ENCODE peak calls at places on chromosomes 5 and 9, in nine cellular contexts. L is Calu3, R is chondrocyte, E is sigmoid colon, F is PC-3, H is A673, B is fibroblast of pulmonary artery, W is NB4, A is GM06990. G is an unnamed sample.

GRCh38 chr9:33139421-33140228 is 27.5 kb downstream of the B4GALT1 start:
- DNase-seq in L (no peak), R (no peak), E (peak), F (no peak), H (no peak), B (peak), W (peak), A (no peak), G (peak)

GRCh38 chr9:117938086-117938485 is 233.9 kb downstream of the TLR4 start:
- DNase-seq in L (no peak), R (no peak), E (no peak), F (no peak), H (no peak), B (no peak), W (no peak), A (no peak), G (no peak)

GRCh38 chr5:55908804-55909203 is 57.6 kb downstream of the IL31RA start:
- DNase-seq in L (no peak), R (no peak), E (no peak), F (no peak), H (no peak), B (peak), W (no peak), A (no peak), G (no peak)

GRCh38 chr9:130847306-130848217 is 12.5 kb downstream of the ABL1 start:
- DNase-seq in L (no peak), R (no peak), E (peak), F (peak), H (peak), B (peak), W (peak), A (no peak), G (peak)

GRCh38 chr5:137101544-137101943 is 397.6 kb downstream of the SPOCK1 start:
- DNase-seq in L (no peak), R (no peak), E (no peak), F (no peak), H (no peak), B (peak), W (no peak), A (no peak), G (no peak)

GRCh38 chr5:435156-435790 is 7.7 kb upstream of the EXOC3 start:
- DNase-seq in L (no peak), R (no peak), E (peak), F (no peak), H (no peak), B (no peak), W (no peak), A (no peak), G (no peak)

GRCh38 chr5:154143121-154143725 is 47.3 kb upstream of the GALNT10 start:
- DNase-seq in L (no peak), R (no peak), E (no peak), F (no peak), H (peak), B (no peak), W (no peak), A (no peak), G (no peak)

GRCh38 chr5:41482715-41483114 is 27.7 kb downstream of the PLCXD3 start:
- DNase-seq in L (no peak), R (no peak), E (no peak), F (no peak), H (no peak), B (no peak), W (no peak), A (no peak), G (no peak)

GRCh38 chr5:178291969-178292825 is 59.6 kb upstream of the PHYKPL start:
- DNase-seq in L (no peak), R (peak), E (peak), F (no peak), H (no peak), B (no peak), W (no peak), A (no peak), G (no peak)

GRCh38 chr5:104904561-104904960 is 1342.0 kb upstream of the NUDT12 start:
- DNase-seq in L (no peak), R (no peak), E (no peak), F (peak), H (no peak), B (no peak), W (no peak), A (no peak), G (no peak)

GRCh38 chr9:133119039-133119438 is 2.0 kb downstream of the RALGDS start:
- DNase-seq in L (no peak), R (no peak), E (peak), F (no peak), H (no peak), B (no peak), W (no peak), A (no peak), G (no peak)

GRCh38 chr5:141494761-141495455 is 6.0 kb downstream of the PCDHGC5 start:
- DNase-seq in L (no peak), R (peak), E (peak), F (no peak), H (peak), B (no peak), W (no peak), A (no peak), G (no peak)

GRCh38 chr5:127419007-127419406 is 98.4 kb upstream of the PRRC1 start:
- DNase-seq in L (no peak), R (no peak), E (no peak), F (no peak), H (no peak), B (no peak), W (no peak), A (no peak), G (no peak)

GRCh38 chr5:98726258-98726657 is 47.2 kb upstream of the RGMB start:
- DNase-seq in L (no peak), R (no peak), E (no peak), F (no peak), H (no peak), B (no peak), W (no peak), A (no peak), G (no peak)

GRCh38 chr9:129406278-129407225 is 214.3 kb downstream of the C9orf50 start:
- DNase-seq in L (peak), R (no peak), E (no peak), F (peak), H (no peak), B (no peak), W (peak), A (no peak), G (peak)

GRCh38 chr5:1179383-1179715 is 22.0 kb upstream of the SLC6A19 start:
- DNase-seq in L (no peak), R (no peak), E (no peak), F (no peak), H (no peak), B (no peak), W (no peak), A (no peak), G (no peak)

GRCh38 chr5:85109616-85110015 is 724.9 kb upstream of the EDIL3 start:
- DNase-seq in L (no peak), R (no peak), E (no peak), F (no peak), H (no peak), B (no peak), W (no peak), A (no peak), G (no peak)

GRCh38 chr9:113532809-113533190 is 69.3 kb downstream of the RGS3 start:
- DNase-seq in L (no peak), R (no peak), E (peak), F (no peak), H (no peak), B (no peak), W (no peak), A (no peak), G (no peak)
- TF ChIP-seq CTCF in L (no peak), R (no peak), E (no peak), F (no peak), H (no peak), B (no peak), W (no peak), A (no peak), G (no peak)

DNA sequence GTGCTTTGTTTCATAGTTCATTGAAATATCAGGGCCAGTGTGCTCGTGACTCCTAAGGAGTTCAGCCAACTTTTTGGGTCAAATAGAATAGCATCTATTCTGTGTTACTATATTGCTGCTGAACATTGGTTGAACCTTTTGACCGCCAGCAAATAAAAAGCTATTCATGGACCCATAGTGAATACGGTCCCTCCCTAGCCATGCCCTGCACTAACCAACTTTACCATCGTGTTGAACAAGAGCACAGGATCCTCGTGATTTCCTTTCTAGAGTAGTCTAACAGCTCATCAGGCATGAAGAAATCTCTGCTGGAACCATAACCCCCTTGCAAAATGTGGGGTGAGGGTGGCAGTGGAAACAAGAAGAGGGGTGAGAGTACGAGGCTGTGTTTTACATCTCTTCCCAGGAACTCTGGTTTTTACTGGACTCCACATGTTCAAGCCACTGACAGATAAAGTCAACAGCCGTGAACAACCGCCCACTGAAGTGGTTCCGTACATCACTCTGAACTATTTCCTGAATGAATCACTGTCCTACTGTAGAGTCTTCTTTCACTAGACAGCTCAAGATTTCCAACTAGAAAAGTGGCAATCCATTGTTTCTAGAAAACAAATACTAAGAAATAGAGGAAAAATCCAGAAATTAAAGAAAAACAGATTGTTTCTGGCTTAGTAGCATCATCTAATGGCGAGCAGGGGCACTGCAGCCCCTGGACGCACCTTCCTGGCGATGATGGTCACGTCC is 70.1 kb upstream of the SPATA31E1 start:
- DNase-seq in L (peak), R (no peak), E (no peak), F (peak), H (peak), B (peak), W (peak), A (no peak), G (peak)
- TF ChIP-seq CTCF in L (peak), R (peak), E (peak), F (peak), H (peak), B (peak), W (peak), A (peak), G (peak)

DNA sequence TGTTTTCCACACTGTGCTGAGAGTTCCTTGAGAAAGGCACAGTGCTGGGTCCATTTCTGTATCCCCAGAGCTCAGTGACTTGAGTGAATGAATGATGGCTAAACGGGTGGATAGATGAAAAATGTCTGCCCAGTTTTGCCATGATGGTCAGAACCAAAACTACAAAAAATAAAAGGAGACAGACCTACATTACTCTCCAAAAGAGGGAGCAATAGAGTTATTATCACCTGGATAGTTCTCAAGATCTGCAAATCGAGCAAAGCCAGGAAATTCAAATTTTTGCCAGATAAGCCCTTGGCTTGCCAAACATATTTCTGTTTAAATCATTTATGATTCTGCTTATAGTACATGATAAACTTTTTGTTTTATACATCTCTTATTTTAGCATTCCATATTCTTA is 214.2 kb upstream of the ZNF462 start:
- DNase-seq in L (no peak), R (no peak), E (no peak), F (peak), H (no peak), B (peak), W (no peak), A (no peak), G (peak)
- TF ChIP-seq CTCF in L (no peak), R (peak), E (peak), F (peak), H (no peak), B (peak), W (no peak), A (no peak), G (peak)

GRCh38 chr9:93698140-93698908 is 121.9 kb downstream of the PHF2 start:
- DNase-seq in L (no peak), R (peak), E (no peak), F (no peak), H (no peak), B (no peak), W (no peak), A (no peak), G (no peak)

GRCh38 chr9:93697352-93698139 is 121.2 kb downstream of the PHF2 start:
- DNase-seq in L (no peak), R (peak), E (no peak), F (no peak), H (no peak), B (no peak), W (no peak), A (no peak), G (no peak)

GRCh38 chr9:93701494-93702218 is 125.3 kb downstream of the PHF2 start:
- DNase-seq in L (no peak), R (peak), E (no peak), F (no peak), H (no peak), B (no peak), W (no peak), A (no peak), G (no peak)

GRCh38 chr9:93699650-93700049 is 123.3 kb downstream of the PHF2 start:
- DNase-seq in L (no peak), R (peak), E (no peak), F (no peak), H (no peak), B (no peak), W (no peak), A (no peak), G (no peak)

GRCh38 chr9:93702261-93702660 is 125.9 kb downstream of the PHF2 start:
- DNase-seq in L (no peak), R (peak), E (no peak), F (no peak), H (no peak), B (no peak), W (no peak), A (no peak), G (no peak)
- TF ChIP-seq CTCF in L (no peak), R (peak), E (no peak), F (no peak), H (no peak), B (no peak), W (no peak), A (peak), G (no peak)

GRCh38 chr5:69517763-69518212 is 25.2 kb downstream of the OCLN start:
- DNase-seq in L (peak), R (no peak), E (no peak), F (peak), H (no peak), B (peak), W (no peak), A (no peak), G (peak)
- TF ChIP-seq CTCF in L (no peak), R (no peak), E (no peak), F (no peak), H (no peak), B (no peak), W (no peak), A (no peak), G (no peak)

GRCh38 chr9:36136277-36136893 is at the start of gene GLIPR2:
- DNase-seq in L (peak), R (no peak), E (peak), F (peak), H (peak), B (peak), W (peak), A (peak), G (peak)
- TF ChIP-seq CTCF in L (no peak), R (peak), E (peak), F (no peak), H (peak), B (no peak), W (no peak), A (no peak), G (no peak)

GRCh38 chr5:170882345-170882744 is 20.5 kb downstream of the RANBP17 start:
- DNase-seq in L (no peak), R (no peak), E (no peak), F (no peak), H (no peak), B (no peak), W (no peak), A (no peak), G (no peak)
- TF ChIP-seq CTCF in L (no peak), R (no peak), E (no peak), F (no peak), H (no peak), B (no peak), W (no peak), A (no peak), G (no peak)

DNA sequence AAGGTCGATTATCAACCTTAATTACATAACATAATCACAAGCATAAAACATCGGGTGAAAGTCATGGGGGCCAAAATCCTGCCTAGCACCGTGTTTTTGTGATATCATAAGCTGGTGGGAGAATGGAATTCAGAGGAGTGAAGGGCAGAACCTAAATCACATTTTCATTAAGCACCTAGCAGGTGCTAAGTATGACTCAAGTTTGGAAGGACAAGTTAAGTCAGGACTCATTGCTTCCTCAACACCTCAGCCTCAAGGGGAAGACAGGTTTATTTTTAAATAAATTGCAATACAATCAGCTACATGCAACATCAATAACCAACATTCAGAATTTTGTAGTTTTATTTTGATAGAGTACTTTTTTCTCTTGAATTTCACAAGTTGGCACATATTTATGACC is 33.5 kb upstream of the GAS1 start:
- DNase-seq in L (no peak), R (no peak), E (no peak), F (no peak), H (no peak), B (no peak), W (no peak), A (no peak), G (no peak)
- TF ChIP-seq CTCF in L (no peak), R (no peak), E (no peak), F (no peak), H (no peak), B (no peak), W (no peak), A (no peak), G (no peak)

GRCh38 chr5:42970636-42971559 is 69.2 kb downstream of the ANXA2R start:
- DNase-seq in L (no peak), R (no peak), E (no peak), F (peak), H (peak), B (no peak), W (peak), A (no peak), G (peak)
- TF ChIP-seq CTCF in L (no peak), R (peak), E (no peak), F (peak), H (peak), B (peak), W (peak), A (no peak), G (no peak)

GRCh38 chr5:164000819-164001218 is 495.4 kb downstream of the MAT2B start:
- DNase-seq in L (no peak), R (no peak), E (no peak), F (no peak), H (no peak), B (no peak), W (no peak), A (no peak), G (peak)
- TF ChIP-seq CTCF in L (no peak), R (no peak), E (no peak), F (no peak), H (no peak), B (no peak), W (no peak), A (no peak), G (no peak)